ENCODE peak calls at places on chromosomes 12 and 14, in six cellular contexts. One of them, this sample, is unnamed. For H3K36me3 and H3K27me3, the result is how much of the 10 kb centered on the place peaks cover.

GRCh38 chr14:45284802-45285201 is 31.8 kb upstream of the MIS18BP1 start:
- DNase-seq in brain microvascular endothelial cell: no peak
- DNase-seq in PC-3: no peak
- DNase-seq in adrenal gland: no peak
- DNase-seq in psoas muscle: no peak
- DNase-seq in ovary: no peak
- DNase-seq in this sample: no peak

GRCh38 chr12:51087818-51088217 is 4.4 kb upstream of the CSRNP2 start:
- DNase-seq in PC-3: no peak
- DNase-seq in ovary: no peak
- DNase-seq in psoas muscle: no peak
- DNase-seq in brain microvascular endothelial cell: no peak
- DNase-seq in adrenal gland: no peak
- DNase-seq in this sample: no peak

GRCh38 chr12:123532808-123533649 is 490 bp downstream of the RILPL1 start:
- DNase-seq in psoas muscle: peak
- DNase-seq in brain microvascular endothelial cell: no peak
- DNase-seq in ovary: peak
- DNase-seq in adrenal gland: peak
- DNase-seq in PC-3: peak
- DNase-seq in this sample: peak

GRCh38 chr12:84658877-84659276 is 253.7 kb downstream of the SLC6A15 start:
- DNase-seq in ovary: no peak
- DNase-seq in psoas muscle: no peak
- DNase-seq in PC-3: no peak
- DNase-seq in brain microvascular endothelial cell: no peak
- DNase-seq in adrenal gland: no peak
- DNase-seq in this sample: no peak

GRCh38 chr12:124725612-124726237 is 137.9 kb downstream of the SCARB1 start:
- DNase-seq in ovary: no peak
- DNase-seq in psoas muscle: no peak
- DNase-seq in adrenal gland: no peak
- DNase-seq in brain microvascular endothelial cell: no peak
- DNase-seq in PC-3: no peak
- DNase-seq in this sample: no peak

GRCh38 chr12:89373772-89374572 is 21.7 kb upstream of the DUSP6 start:
- DNase-seq in psoas muscle: no peak
- DNase-seq in ovary: no peak
- DNase-seq in brain microvascular endothelial cell: peak
- DNase-seq in PC-3: peak
- DNase-seq in adrenal gland: no peak
- DNase-seq in this sample: no peak

GRCh38 chr14:35047961-35048513 is 2.0 kb downstream of the FAM177A1 start:
- DNase-seq in brain microvascular endothelial cell: no peak
- DNase-seq in adrenal gland: no peak
- DNase-seq in psoas muscle: no peak
- DNase-seq in PC-3: no peak
- DNase-seq in ovary: no peak
- DNase-seq in this sample: no peak

GRCh38 chr12:53567961-53568360 is 58.2 kb downstream of the ATF7 start:
- DNase-seq in PC-3: no peak
- DNase-seq in adrenal gland: no peak
- DNase-seq in ovary: no peak
- DNase-seq in psoas muscle: no peak
- DNase-seq in brain microvascular endothelial cell: no peak
- DNase-seq in this sample: no peak

GRCh38 chr14:90871605-90872233 is 55.5 kb upstream of the TTC7B start:
- DNase-seq in PC-3: peak
- DNase-seq in brain microvascular endothelial cell: no peak
- DNase-seq in adrenal gland: no peak
- DNase-seq in ovary: no peak
- DNase-seq in psoas muscle: no peak
- DNase-seq in this sample: no peak

GRCh38 chr12:24489939-24490338 is 459.0 kb downstream of the BCAT1 start:
- DNase-seq in adrenal gland: no peak
- DNase-seq in PC-3: no peak
- DNase-seq in brain microvascular endothelial cell: no peak
- DNase-seq in ovary: no peak
- DNase-seq in psoas muscle: no peak
- DNase-seq in this sample: no peak

GRCh38 chr14:91387996-91388395 is 29.6 kb downstream of the CCDC88C start:
- DNase-seq in ovary: no peak
- DNase-seq in brain microvascular endothelial cell: no peak
- DNase-seq in psoas muscle: no peak
- DNase-seq in adrenal gland: no peak
- DNase-seq in PC-3: no peak
- DNase-seq in this sample: no peak

GRCh38 chr14:78175412-78175811 is 5.2 kb downstream of the NRXN3 start:
- DNase-seq in adrenal gland: no peak
- DNase-seq in brain microvascular endothelial cell: no peak
- DNase-seq in PC-3: no peak
- DNase-seq in ovary: no peak
- DNase-seq in psoas muscle: no peak
- DNase-seq in this sample: no peak

GRCh38 chr12:91924827-91925226 is 220.8 kb downstream of the BTG1 start:
- DNase-seq in adrenal gland: no peak
- DNase-seq in ovary: no peak
- DNase-seq in PC-3: no peak
- DNase-seq in brain microvascular endothelial cell: no peak
- DNase-seq in psoas muscle: no peak
- DNase-seq in this sample: no peak

GRCh38 chr14:49585803-49586672 is at the start of gene RPS29:
- DNase-seq in brain microvascular endothelial cell: peak
- DNase-seq in PC-3: peak
- DNase-seq in psoas muscle: peak
- DNase-seq in ovary: peak
- DNase-seq in adrenal gland: peak
- DNase-seq in this sample: peak

GRCh38 chr14:92040431-92041040 is 677 bp upstream of the TRIP11 start:
- DNase-seq in adrenal gland: no peak
- DNase-seq in PC-3: peak
- DNase-seq in ovary: no peak
- DNase-seq in brain microvascular endothelial cell: peak
- DNase-seq in psoas muscle: no peak
- DNase-seq in this sample: no peak

GRCh38 chr14:68824517-68825347 is 31.9 kb upstream of the ZFP36L1 start:
- DNase-seq in PC-3: peak
- DNase-seq in psoas muscle: peak
- DNase-seq in ovary: peak
- DNase-seq in adrenal gland: peak
- DNase-seq in brain microvascular endothelial cell: peak
- DNase-seq in this sample: peak

GRCh38 chr12:105822131-105823103 is 316.3 kb downstream of the NUAK1 start:
- DNase-seq in psoas muscle: no peak
- DNase-seq in adrenal gland: no peak
- DNase-seq in PC-3: no peak
- DNase-seq in ovary: no peak
- DNase-seq in brain microvascular endothelial cell: no peak
- DNase-seq in this sample: no peak

GRCh38 chr12:69405466-69405865 is 45.9 kb downstream of the YEATS4 start:
- DNase-seq in psoas muscle: no peak
- DNase-seq in adrenal gland: peak
- DNase-seq in ovary: no peak
- DNase-seq in PC-3: peak
- DNase-seq in brain microvascular endothelial cell: peak
- DNase-seq in this sample: no peak

GRCh38 chr12:52949413-52950331 is 754 bp downstream of the KRT18 start:
- DNase-seq in psoas muscle: no peak
- DNase-seq in adrenal gland: peak
- DNase-seq in PC-3: peak
- DNase-seq in brain microvascular endothelial cell: peak
- DNase-seq in ovary: no peak
- DNase-seq in this sample: peak

GRCh38 chr14:51869426-51870113 is 9.2 kb downstream of the GNG2 start:
- DNase-seq in brain microvascular endothelial cell: no peak
- DNase-seq in PC-3: no peak
- DNase-seq in adrenal gland: no peak
- DNase-seq in ovary: no peak
- DNase-seq in psoas muscle: no peak
- DNase-seq in this sample: no peak

GRCh38 chr14:49621114-49621881 is 699 bp downstream of the MGAT2 start:
- DNase-seq in adrenal gland: peak
- DNase-seq in brain microvascular endothelial cell: peak
- DNase-seq in psoas muscle: peak
- DNase-seq in ovary: peak
- DNase-seq in PC-3: peak
- DNase-seq in this sample: peak

GRCh38 chr14:63383776-63384367 is 65.1 kb upstream of the GPHB5 start:
- DNase-seq in ovary: no peak
- DNase-seq in PC-3: no peak
- DNase-seq in psoas muscle: no peak
- DNase-seq in adrenal gland: no peak
- DNase-seq in brain microvascular endothelial cell: no peak
- DNase-seq in this sample: no peak

GRCh38 chr12:116882742-116883141 is 1.5 kb upstream of the HRK start:
- DNase-seq in psoas muscle: no peak
- DNase-seq in ovary: no peak
- DNase-seq in brain microvascular endothelial cell: peak
- DNase-seq in adrenal gland: no peak
- DNase-seq in PC-3: peak
- DNase-seq in this sample: no peak

GRCh38 chr12:123660328-123660727 is 10.6 kb upstream of the TCTN2 start:
- DNase-seq in PC-3: peak
- DNase-seq in adrenal gland: no peak
- DNase-seq in ovary: no peak
- DNase-seq in psoas muscle: no peak
- DNase-seq in brain microvascular endothelial cell: peak
- DNase-seq in this sample: no peak

GRCh38 chr14:79408696-79409095 is 802.6 kb downstream of the DIO2 start:
- DNase-seq in adrenal gland: no peak
- DNase-seq in psoas muscle: no peak
- DNase-seq in brain microvascular endothelial cell: no peak
- DNase-seq in ovary: no peak
- DNase-seq in PC-3: no peak
- DNase-seq in this sample: no peak
- TF ChIP-seq CTCF in adrenal gland: no peak
- TF ChIP-seq CTCF in psoas muscle: no peak
- TF ChIP-seq CTCF in brain microvascular endothelial cell: no peak
- TF ChIP-seq CTCF in ovary: no peak
- TF ChIP-seq CTCF in PC-3: no peak
- TF ChIP-seq CTCF in this sample: no peak

GRCh38 chr12:112049351-112049750 is 36.1 kb downstream of the ERP29 start:
- DNase-seq in PC-3: no peak
- DNase-seq in psoas muscle: no peak
- DNase-seq in brain microvascular endothelial cell: no peak
- DNase-seq in adrenal gland: no peak
- DNase-seq in ovary: no peak
- DNase-seq in this sample: no peak

DNA sequence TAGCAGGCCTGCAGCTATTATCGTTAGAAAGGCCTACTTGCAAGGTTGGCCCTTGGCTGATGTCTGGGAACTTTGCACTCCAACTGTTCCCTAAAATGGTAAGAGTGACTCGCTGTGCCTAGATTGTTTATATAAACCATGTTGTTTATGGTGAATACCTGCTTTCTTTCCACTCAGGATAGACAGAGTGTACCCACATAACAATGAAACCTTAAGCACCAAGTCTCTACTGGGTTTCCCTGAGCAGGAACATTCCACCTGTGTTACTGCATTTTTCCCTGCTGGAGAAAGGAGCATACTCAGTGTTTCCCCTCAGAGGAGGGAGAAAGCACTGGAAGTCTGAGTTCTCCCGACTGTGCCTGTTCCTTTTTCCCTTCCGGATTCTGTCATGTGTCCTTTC is 32.8 kb downstream of the ERP29 start:
- DNase-seq in ovary: no peak
- DNase-seq in psoas muscle: no peak
- DNase-seq in PC-3: no peak
- DNase-seq in adrenal gland: no peak
- DNase-seq in brain microvascular endothelial cell: no peak
- DNase-seq in this sample: peak
- H3K36me3 ChIP-seq in ovary: under half
- H3K36me3 ChIP-seq in psoas muscle: half or more
- H3K36me3 ChIP-seq in PC-3: half or more
- H3K36me3 ChIP-seq in adrenal gland: under half
- H3K36me3 ChIP-seq in brain microvascular endothelial cell: half or more
- H3K36me3 ChIP-seq in this sample: under half

GRCh38 chr14:105935384-105935783 is 409.0 kb downstream of the TMEM121 start:
- DNase-seq in psoas muscle: no peak
- DNase-seq in ovary: no peak
- DNase-seq in PC-3: no peak
- DNase-seq in brain microvascular endothelial cell: no peak
- DNase-seq in adrenal gland: peak
- DNase-seq in this sample: no peak

GRCh38 chr14:105930572-105930971 is 404.2 kb downstream of the TMEM121 start:
- DNase-seq in PC-3: no peak
- DNase-seq in psoas muscle: peak
- DNase-seq in adrenal gland: no peak
- DNase-seq in brain microvascular endothelial cell: no peak
- DNase-seq in ovary: peak
- DNase-seq in this sample: no peak

GRCh38 chr14:105929327-105930081 is 403.1 kb downstream of the TMEM121 start:
- DNase-seq in adrenal gland: no peak
- DNase-seq in ovary: peak
- DNase-seq in brain microvascular endothelial cell: no peak
- DNase-seq in psoas muscle: peak
- DNase-seq in PC-3: no peak
- DNase-seq in this sample: no peak

GRCh38 chr14:105931808-105932483 is 405.6 kb downstream of the TMEM121 start:
- DNase-seq in ovary: peak
- DNase-seq in brain microvascular endothelial cell: no peak
- DNase-seq in psoas muscle: peak
- DNase-seq in PC-3: peak
- DNase-seq in adrenal gland: peak
- DNase-seq in this sample: no peak

DNA sequence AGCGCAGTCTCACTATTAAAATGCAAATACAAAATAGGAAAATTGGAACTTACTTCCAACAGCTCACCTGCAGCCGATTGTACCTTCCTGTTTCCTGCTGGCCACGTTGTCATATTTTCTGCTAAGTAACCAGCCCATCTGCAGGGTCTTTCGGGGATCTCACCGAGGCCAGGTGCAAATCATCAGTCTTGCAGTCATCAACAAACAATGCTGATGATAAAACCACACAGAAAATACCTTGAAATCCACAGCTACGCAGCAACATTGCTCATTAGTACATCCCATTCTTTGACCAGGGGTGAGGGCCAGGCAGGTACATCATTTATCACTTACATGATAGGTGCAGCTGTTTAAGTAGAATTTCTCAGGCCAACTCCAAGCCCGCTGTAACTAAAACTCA is 406.9 kb downstream of the TMEM121 start:
- DNase-seq in ovary: peak
- DNase-seq in brain microvascular endothelial cell: no peak
- DNase-seq in adrenal gland: peak
- DNase-seq in psoas muscle: no peak
- DNase-seq in PC-3: no peak
- DNase-seq in this sample: no peak
- H3K27me3 ChIP-seq in ovary: under half
- H3K27me3 ChIP-seq in brain microvascular endothelial cell: under half
- H3K27me3 ChIP-seq in adrenal gland: under half
- H3K27me3 ChIP-seq in psoas muscle: under half
- H3K27me3 ChIP-seq in PC-3: under half
- H3K27me3 ChIP-seq in this sample: under half

DNA sequence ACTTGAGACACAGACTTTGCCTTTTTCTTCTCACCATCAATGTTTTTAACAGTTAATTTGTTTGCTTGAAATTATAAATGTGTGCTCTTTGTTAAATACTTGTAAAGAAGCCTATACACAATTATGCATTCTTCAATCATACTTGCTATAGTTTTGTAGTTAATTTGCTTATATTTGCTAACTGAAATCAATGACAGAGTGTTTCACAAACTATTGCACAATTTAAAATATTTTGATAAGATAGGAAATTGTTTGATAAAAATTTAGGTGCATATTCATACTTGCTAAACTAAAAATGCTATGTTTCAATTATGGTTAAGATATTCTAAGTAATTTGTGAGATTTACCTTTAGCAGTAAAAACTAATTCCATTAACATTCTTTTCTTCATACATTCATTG is 13.7 kb upstream of the OR4K5 start:
- DNase-seq in psoas muscle: no peak
- DNase-seq in brain microvascular endothelial cell: no peak
- DNase-seq in adrenal gland: no peak
- DNase-seq in ovary: no peak
- DNase-seq in PC-3: no peak
- DNase-seq in this sample: no peak
- TF ChIP-seq CTCF in psoas muscle: no peak
- TF ChIP-seq CTCF in brain microvascular endothelial cell: no peak
- TF ChIP-seq CTCF in adrenal gland: no peak
- TF ChIP-seq CTCF in ovary: no peak
- TF ChIP-seq CTCF in PC-3: no peak
- TF ChIP-seq CTCF in this sample: no peak

This sample was measured in thyroid gland.